ENCODE peak calls at places on chromosomes 3 and 15, in four cellular contexts. Y is GM12878, Z is K562, J is HepG2. N is an unnamed sample.

GRCh38 chr3:51799879-51800757 is 21.1 kb upstream of the IQCF6 start:
- DNase-seq in Y (peak; percentile 5), Z (peak; percentile 25), J (peak; percentile 49), N (no peak)

GRCh38 chr3:53998980-53999379 is 107.3 kb upstream of the SELENOK start:
- DNase-seq in Y (no peak), Z (no peak), J (no peak), N (no peak)

GRCh38 chr3:122957707-122958210 is 69.8 kb downstream of the SEMA5B start:
- DNase-seq in Y (no peak), Z (no peak), J (no peak), N (no peak)

GRCh38 chr3:53079147-53079546 is 33.3 kb upstream of the SFMBT1 start:
- DNase-seq in Y (no peak), Z (no peak), J (no peak), N (no peak)

GRCh38 chr15:94395626-94396025 is 164.3 kb downstream of the MCTP2 start:
- DNase-seq in Y (no peak), Z (no peak), J (no peak), N (no peak)

GRCh38 chr3:135143474-135143873 is 348.4 kb downstream of the EPHB1 start:
- DNase-seq in Y (no peak), Z (no peak), J (no peak), N (no peak)

GRCh38 chr15:72614810-72615532 is 39.5 kb upstream of the GOLGA6B start:
- DNase-seq in Y (no peak), Z (no peak), J (no peak), N (no peak)

GRCh38 chr15:67091073-67091965 is 25.9 kb downstream of the SMAD3 start:
- DNase-seq in Y (peak; percentile 80), Z (peak; percentile 85), J (no peak), N (no peak)

GRCh38 chr15:34014556-34014955 is 24.4 kb downstream of the AVEN start:
- DNase-seq in Y (no peak), Z (no peak), J (no peak), N (no peak)

GRCh38 chr3:8622873-8623725 is 21.5 kb downstream of the SSUH2 start:
- DNase-seq in Y (no peak), Z (peak; percentile 84), J (peak; percentile 41), N (peak; percentile 87)

GRCh38 chr3:139309880-139310279 is 33.9 kb upstream of the MRPS22 start:
- DNase-seq in Y (no peak), Z (peak; percentile 43), J (peak; percentile 19), N (no peak)

GRCh38 chr3:55497250-55497649 is 10.1 kb upstream of the WNT5A start:
- DNase-seq in Y (no peak), Z (no peak), J (no peak), N (no peak)

GRCh38 chr3:155553800-155554199 is 191.1 kb downstream of the PLCH1 start:
- DNase-seq in Y (no peak), Z (no peak), J (peak; percentile 9), N (no peak)

GRCh38 chr3:100108464-100109079 is 5.7 kb downstream of the FILIP1L start:
- DNase-seq in Y (no peak), Z (no peak), J (peak; percentile 18), N (no peak)

GRCh38 chr3:192885374-192885773 is 32.3 kb downstream of the MB21D2 start:
- DNase-seq in Y (no peak), Z (no peak), J (no peak), N (no peak)

GRCh38 chr3:47315069-47315647 is 32.4 kb downstream of the KLHL18 start:
- DNase-seq in Y (no peak), Z (peak; percentile 45), J (no peak), N (no peak)

GRCh38 chr3:119292666-119293065 is 1.5 kb upstream of the ARHGAP31 start:
- DNase-seq in Y (no peak), Z (no peak), J (no peak), N (no peak)

GRCh38 chr3:101926594-101927105 is 77.3 kb downstream of the NFKBIZ start:
- DNase-seq in Y (no peak), Z (no peak), J (no peak), N (no peak)

GRCh38 chr3:85005947-85006346 is 47.2 kb downstream of the CADM2 start:
- DNase-seq in Y (no peak), Z (no peak), J (peak; percentile 7), N (no peak)

GRCh38 chr3:8822141-8822540 is 52.7 kb upstream of the OXTR start:
- DNase-seq in Y (no peak), Z (no peak), J (no peak), N (no peak)

GRCh38 chr3:67558429-67558828 is 96.0 kb downstream of the SUCLG2 start:
- DNase-seq in Y (no peak), Z (no peak), J (no peak), N (no peak)

GRCh38 chr15:35329521-35329921 is 216.4 kb downstream of the DPH6 start:
- DNase-seq in Y (no peak), Z (no peak), J (no peak), N (no peak)

GRCh38 chr3:25156526-25157075 is 271.5 kb upstream of the RARB start:
- DNase-seq in Y (no peak), Z (no peak), J (no peak), N (no peak)

GRCh38 chr3:175212896-175213295 is 353.8 kb downstream of the NAALADL2 start:
- DNase-seq in Y (no peak), Z (no peak), J (no peak), N (no peak)

GRCh38 chr3:25421747-25422146 is 6.3 kb upstream of the RARB start:
- DNase-seq in Y (no peak), Z (no peak), J (peak; percentile 38), N (no peak)

GRCh38 chr3:149004622-149005021 is 13.3 kb downstream of the GYG1 start:
- DNase-seq in Y (no peak), Z (no peak), J (no peak), N (no peak)

GRCh38 chr3:3015472-3016089 is 94.6 kb downstream of the IL5RA start:
- DNase-seq in Y (no peak), Z (no peak), J (peak; percentile 15), N (no peak)

GRCh38 chr3:129382366-129382765 is 46.1 kb downstream of the EFCAB12 start:
- DNase-seq in Y (no peak), Z (no peak), J (no peak), N (no peak)

GRCh38 chr3:40976241-40976640 is 223.1 kb upstream of the CTNNB1 start:
- DNase-seq in Y (no peak), Z (no peak), J (no peak), N (no peak)

GRCh38 chr3:55951371-55951770 is 464.3 kb upstream of the WNT5A start:
- DNase-seq in Y (no peak), Z (no peak), J (no peak), N (no peak)

GRCh38 chr3:195548496-195548895 is 5.4 kb upstream of the PPP1R2 start:
- DNase-seq in Y (no peak), Z (no peak), J (peak; percentile 91), N (no peak)

GRCh38 chr3:5799421-5799820 is 611.9 kb downstream of the EDEM1 start:
- DNase-seq in Y (no peak), Z (no peak), J (no peak), N (no peak)

GRCh38 chr3:42130329-42131070 is 39.3 kb downstream of the TRAK1 start:
- DNase-seq in Y (no peak), Z (no peak), J (peak; percentile 99), N (no peak)

GRCh38 chr3:38153986-38154608 is 11.2 kb upstream of the OXSR1 start:
- DNase-seq in Y (no peak), Z (no peak), J (no peak), N (no peak)

GRCh38 chr15:51967583-51967982 is 4.0 kb downstream of the LEO1 start:
- DNase-seq in Y (no peak), Z (no peak), J (no peak), N (no peak)

GRCh38 chr3:22284559-22284958 is 533.5 kb upstream of the ZNF385D start:
- DNase-seq in Y (no peak), Z (no peak), J (no peak), N (no peak)

GRCh38 chr15:90839187-90840071 is 29.0 kb upstream of the FURIN start:
- DNase-seq in Y (no peak), Z (no peak), J (peak; percentile 21), N (peak; percentile 72)

GRCh38 chr3:140834266-140835037 is 107.2 kb upstream of the SLC25A36 start:
- DNase-seq in Y (no peak), Z (no peak), J (no peak), N (no peak)

GRCh38 chr3:127628788-127629456 is at the start of gene PODXL2:
- DNase-seq in Y (no peak), Z (peak; percentile 98), J (peak; percentile 28), N (peak; percentile 59)
- TF ChIP-seq ATF2 in Y (no peak), Z (no peak), J (no peak), N (peak; percentile 64)

GRCh38 chr15:57364282-57365007 is 11.9 kb upstream of the CGNL1 start:
- DNase-seq in Y (no peak), Z (no peak), J (peak; percentile 15), N (peak; percentile 56)
- TF ChIP-seq CTCF in Y (no peak), Z (peak; percentile 25), J (peak; percentile 32), N (no peak)

GRCh38 chr3:187997946-187998561 is 155.9 kb upstream of the LPP start:
- DNase-seq in Y (no peak), Z (no peak), J (peak; percentile 94), N (no peak)

GRCh38 chr3:188000361-188000861 is 153.5 kb upstream of the LPP start:
- DNase-seq in Y (no peak), Z (no peak), J (no peak), N (no peak)

GRCh38 chr3:188001052-188001567 is 152.8 kb upstream of the LPP start:
- DNase-seq in Y (no peak), Z (no peak), J (no peak), N (no peak)

GRCh38 chr3:187998611-187999010 is 155.3 kb upstream of the LPP start:
- DNase-seq in Y (no peak), Z (no peak), J (no peak), N (no peak)

DNA sequence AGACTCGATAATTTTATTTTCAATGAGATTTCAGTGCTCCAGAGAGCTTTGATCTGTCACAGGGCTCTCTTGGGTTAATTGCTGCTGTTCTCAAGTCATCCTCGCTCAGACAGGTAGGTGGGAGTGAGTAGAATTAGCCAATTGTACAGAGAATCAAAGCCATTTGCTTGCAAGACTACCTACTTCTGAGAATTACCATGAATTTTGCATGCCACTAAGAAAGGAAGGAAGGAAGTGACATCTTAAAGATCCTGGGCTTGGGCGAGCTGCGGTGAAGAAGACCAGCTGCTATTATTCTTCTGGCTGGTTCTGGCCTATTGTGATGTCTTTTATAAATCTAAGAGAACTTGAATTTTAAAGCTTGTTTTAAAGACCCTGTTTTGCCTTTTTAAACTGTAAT is 154.1 kb upstream of the LPP start:
- DNase-seq in Y (no peak), Z (no peak), J (no peak), N (no peak)
- TF ChIP-seq NR2C2 in Y (no peak), Z (no peak), J (no peak), N (no peak)

GRCh38 chr15:100875976-100876375 is 3.7 kb upstream of the ALDH1A3 start:
- DNase-seq in Y (no peak), Z (no peak), J (no peak), N (no peak)

GRCh38 chr15:100879046-100879445 is 585 bp upstream of the ALDH1A3 start:
- DNase-seq in Y (no peak), Z (no peak), J (no peak), N (peak; percentile 41)

GRCh38 chr15:100878601-100879000 is 1.0 kb upstream of the ALDH1A3 start:
- DNase-seq in Y (no peak), Z (no peak), J (no peak), N (peak; percentile 35)

GRCh38 chr15:100878130-100878529 is 1.5 kb upstream of the ALDH1A3 start:
- DNase-seq in Y (no peak), Z (no peak), J (no peak), N (no peak)

GRCh38 chr15:100877551-100877950 is 2.1 kb upstream of the ALDH1A3 start:
- DNase-seq in Y (no peak), Z (no peak), J (no peak), N (no peak)
- TF ChIP-seq ATF2 in Y (no peak), Z (no peak), J (no peak), N (no peak)

N was measured in WTC11.